ENCODE peak calls at places on chromosomes 13 and 19, in six cellular contexts. F is nephron progenitor cell, G is tibial nerve, O is endothelial cell, C is A549, W is endothelial cell of umbilical vein. D is an unnamed sample.

GRCh38 chr13:43397110-43397509 is 373.7 kb downstream of the DNAJC15 start:
- DNase-seq in F (no peak), G (no peak), O (no peak), C (no peak), W (no peak), D (no peak)

GRCh38 chr13:112248406-112248760 is 127.8 kb upstream of the SPACA7 start:
- DNase-seq in F (no peak), G (no peak), O (no peak), C (no peak), W (no peak), D (no peak)

GRCh38 chr13:85806553-85807175 is 7.4 kb upstream of the SLITRK6 start:
- DNase-seq in F (peak; percentile 13), G (no peak), O (no peak), C (peak; percentile 61), W (peak; percentile 37), D (no peak)

GRCh38 chr13:43388282-43389034 is 365.1 kb downstream of the DNAJC15 start:
- DNase-seq in F (no peak), G (no peak), O (no peak), C (no peak), W (no peak), D (no peak)

GRCh38 chr13:40922437-40923040 is 96.6 kb downstream of the ELF1 start:
- DNase-seq in F (peak; percentile 13), G (no peak), O (no peak), C (no peak), W (no peak), D (no peak)

GRCh38 chr13:51034906-51035305 is 76.2 kb downstream of the C13orf42 start:
- DNase-seq in F (no peak), G (no peak), O (no peak), C (no peak), W (no peak), D (no peak)

GRCh38 chr19:12727745-12728433 is 4.2 kb upstream of the TNPO2 start:
- DNase-seq in F (no peak), G (no peak), O (no peak), C (no peak), W (no peak), D (no peak)

GRCh38 chr13:114019367-114019766 is 45.5 kb upstream of the C13orf46 start:
- DNase-seq in F (peak; percentile 57), G (no peak), O (peak; percentile 35), C (no peak), W (no peak), D (no peak)

GRCh38 chr19:19388568-19389555 is 16.6 kb upstream of the GATAD2A start:
- DNase-seq in F (no peak), G (no peak), O (no peak), C (no peak), W (no peak), D (no peak)

GRCh38 chr19:16076154-16076957 is at the start of gene TPM4:
- DNase-seq in F (peak; percentile 83), G (peak; percentile 87), O (peak; percentile 87), C (peak; percentile 93), W (peak; percentile 90), D (peak; percentile 85)

GRCh38 chr19:12733369-12733896 is 1.1 kb downstream of the TRIR start:
- DNase-seq in F (no peak), G (no peak), O (no peak), C (peak; percentile 36), W (peak; percentile 29), D (no peak)

GRCh38 chr19:54523403-54523802 is 20.8 kb downstream of the LAIR2 start:
- DNase-seq in F (no peak), G (no peak), O (no peak), C (no peak), W (peak; percentile 79), D (no peak)

GRCh38 chr13:53206455-53206854 is 177.8 kb downstream of the OLFM4 start:
- DNase-seq in F (no peak), G (no peak), O (no peak), C (peak; percentile 7), W (no peak), D (no peak)

GRCh38 chr13:106919638-106920037 is 351.7 kb upstream of the ARGLU1 start:
- DNase-seq in F (peak; percentile 46), G (no peak), O (peak; percentile 78), C (no peak), W (peak; percentile 99), D (no peak)

DNA sequence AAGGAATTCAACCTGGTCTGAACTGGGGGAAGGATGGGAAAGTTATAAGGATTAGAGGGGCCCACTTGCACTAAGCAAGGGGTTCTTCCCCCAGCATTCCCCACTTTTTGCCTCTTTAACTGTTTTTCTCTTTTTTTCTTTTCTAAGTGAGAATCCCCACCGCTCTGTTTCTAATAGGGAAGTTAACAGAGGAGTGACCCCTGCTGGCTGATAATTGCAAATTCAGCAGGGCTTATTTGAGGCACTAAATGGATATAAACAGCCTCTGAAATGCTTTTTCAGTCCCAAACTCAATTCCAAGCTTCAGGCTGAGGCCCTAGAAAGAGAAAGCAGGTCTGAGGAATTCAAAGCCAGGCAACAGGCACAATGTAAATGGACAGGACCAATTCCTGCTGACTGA is 38.2 kb upstream of the CEACAM21 start:
- DNase-seq in F (no peak), G (no peak), O (no peak), C (peak; percentile 52), W (peak; percentile 43), D (no peak)
- TF ChIP-seq CTCF in F (no peak), G (peak; percentile 27), O (peak; percentile 61), C (peak; percentile 58), W (peak; percentile 60), D (peak; percentile 22)

GRCh38 chr19:40530091-40530901 is 46.4 kb upstream of the SHKBP1 start:
- DNase-seq in F (peak; percentile 92), G (no peak), O (peak; percentile 73), C (no peak), W (no peak), D (peak; percentile 53)
- TF ChIP-seq CTCF in F (no peak), G (no peak), O (no peak), C (peak; percentile 87), W (no peak), D (no peak)

DNA sequence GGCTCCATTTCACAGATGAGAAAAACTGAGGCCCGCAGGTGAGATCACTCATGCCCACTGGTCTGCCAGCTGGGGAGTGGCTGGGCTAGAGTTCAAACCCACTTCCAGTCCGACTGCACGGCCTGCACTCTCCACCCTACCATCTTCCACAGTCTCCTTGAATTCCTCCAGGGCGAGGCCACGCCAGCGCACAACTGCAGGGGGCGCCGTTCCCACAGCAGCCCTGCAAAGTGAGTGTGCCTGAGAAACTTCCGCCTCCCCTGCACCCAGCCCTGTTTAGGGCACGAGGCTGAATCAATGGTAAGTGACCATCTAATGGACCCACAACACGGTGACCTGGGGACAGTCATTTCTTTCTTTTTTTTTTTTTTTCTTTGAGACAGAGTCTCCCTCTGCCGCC is 829 bp upstream of the ATCAY start:
- DNase-seq in F (no peak), G (no peak), O (no peak), C (peak; percentile 34), W (no peak), D (no peak)
- TF ChIP-seq CTCF in F (peak; percentile 16), G (no peak), O (peak; percentile 61), C (peak; percentile 15), W (no peak), D (peak; percentile 33)

DNA sequence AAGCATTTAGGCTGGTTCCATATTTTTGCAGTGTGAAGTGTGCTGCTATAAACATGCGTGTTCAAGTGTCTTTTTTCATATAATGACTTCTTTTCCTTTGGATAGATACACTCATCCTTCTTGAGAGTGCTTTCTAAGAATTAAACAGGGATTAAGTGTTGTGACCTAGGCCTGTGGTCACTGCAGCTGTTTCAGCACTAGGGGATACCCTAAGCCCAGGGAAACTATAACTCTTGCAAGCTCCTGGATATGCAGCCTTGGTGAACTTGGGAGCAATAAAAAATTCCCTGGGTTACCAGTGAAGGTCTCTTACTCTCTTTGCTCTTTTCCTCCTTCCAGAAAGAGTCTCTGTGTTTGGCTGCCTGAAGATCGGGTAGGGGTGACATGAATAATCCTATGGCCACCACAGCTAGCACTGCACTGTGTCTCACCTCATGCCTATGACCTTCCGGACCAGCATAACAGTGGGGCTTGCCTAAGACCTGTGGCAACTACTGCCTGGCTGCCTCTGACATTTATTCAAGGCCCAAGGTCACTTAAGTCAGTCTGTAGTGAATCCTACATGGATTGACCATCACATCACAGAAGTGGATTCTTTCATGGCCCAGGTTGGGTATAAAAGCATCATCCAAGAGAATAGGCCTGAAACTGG is 799.7 kb downstream of the DACH1 start:
- DNase-seq in F (no peak), G (no peak), O (no peak), C (peak; percentile 0), W (peak; percentile 35), D (no peak)
- TF ChIP-seq CTCF in F (peak; percentile 35), G (no peak), O (no peak), C (no peak), W (no peak), D (no peak)

GRCh38 chr19:18227781-18228271 is 1.6 kb upstream of the PDE4C start:
- DNase-seq in F (no peak), G (no peak), O (no peak), C (no peak), W (no peak), D (no peak)

GRCh38 chr19:18231775-18232174 is 5.5 kb upstream of the PDE4C start:
- DNase-seq in F (no peak), G (no peak), O (no peak), C (no peak), W (no peak), D (no peak)

GRCh38 chr19:18230941-18231734 is 4.9 kb upstream of the PDE4C start:
- DNase-seq in F (no peak), G (no peak), O (no peak), C (peak; percentile 71), W (no peak), D (no peak)

GRCh38 chr19:18229915-18230314 is 3.7 kb upstream of the PDE4C start:
- DNase-seq in F (no peak), G (no peak), O (no peak), C (no peak), W (no peak), D (no peak)

GRCh38 chr19:18229474-18229873 is 3.2 kb upstream of the PDE4C start:
- DNase-seq in F (no peak), G (no peak), O (no peak), C (no peak), W (no peak), D (no peak)
- TF ChIP-seq CTCF in F (peak; percentile 41), G (peak; percentile 20), O (peak; percentile 69), C (peak; percentile 40), W (peak; percentile 30), D (peak; percentile 75)

D was measured in mesothelial cell of epicardium.